ENCODE peak calls at places on chromosome X, in eight cellular contexts. X, W, P, J, R, K, L and H are unnamed samples.
A peak's percentile ranks its signal among the peaks of the same experiment; 100 is the strongest.

GRCh38 chrX:33190016-33190415 is 21.3 kb downstream of the DMD start:
- DNase-seq in K (no peak), R (no peak), J (no peak), X (no peak), L (no peak), W (no peak), P (no peak), H (no peak)

GRCh38 chrX:87392369-87392768 is 125.2 kb upstream of the KLHL4 start:
- DNase-seq in P (no peak), W (no peak), L (no peak), K (no peak), R (peak; percentile 12), J (no peak), X (no peak), H (no peak)

GRCh38 chrX:51860679-51861078 is 32.7 kb upstream of the MAGED1 start:
- DNase-seq in R (peak; percentile 27), X (no peak), K (no peak), L (peak; percentile 25), J (no peak), W (no peak), P (peak; percentile 14), H (peak; percentile 8)

GRCh38 chrX:15866141-15866540 is 11.5 kb upstream of the AP1S2 start:
- DNase-seq in P (no peak), K (no peak), R (no peak), X (no peak), J (no peak), L (no peak), W (no peak), H (no peak)

GRCh38 chrX:15242899-15243555 is 26.9 kb downstream of the ASB9 start:
- DNase-seq in X (no peak), K (no peak), J (peak; percentile 17), P (peak; percentile 40), R (peak; percentile 30), L (peak; percentile 69), W (no peak), H (no peak)

GRCh38 chrX:29792335-29792734 is 423.0 kb upstream of the MAGEB2 start:
- DNase-seq in W (no peak), R (no peak), K (no peak), P (no peak), L (no peak), X (no peak), J (no peak), H (no peak)

GRCh38 chrX:11446331-11446730 is 153.1 kb downstream of the AMELX start:
- DNase-seq in W (no peak), X (no peak), J (no peak), R (no peak), P (no peak), L (no peak), K (no peak), H (no peak)

GRCh38 chrX:11143931-11144678 is 33.0 kb downstream of the HCCS start:
- DNase-seq in X (peak; percentile 26), K (peak; percentile 77), L (peak; percentile 77), W (peak; percentile 67), P (peak; percentile 58), R (peak; percentile 58), J (peak; percentile 42), H (peak; percentile 31)

GRCh38 chrX:153722704-153723350 is 1.4 kb downstream of the BCAP31 start:
- DNase-seq in K (no peak), J (no peak), L (no peak), R (no peak), X (no peak), W (no peak), P (peak; percentile 24), H (no peak)

GRCh38 chrX:52923781-52924241 is 26.7 kb downstream of the FAM156B start:
- DNase-seq in J (peak; percentile 46), W (peak; percentile 44), X (no peak), R (no peak), P (peak; percentile 24), L (peak; percentile 38), K (peak; percentile 70), H (peak; percentile 13)

GRCh38 chrX:53476371-53476770 is 42.2 kb upstream of the HSD17B10 start:
- DNase-seq in P (no peak), R (no peak), J (no peak), W (no peak), X (no peak), K (no peak), L (peak; percentile 11), H (no peak)

GRCh38 chrX:15882704-15883539 is 28.3 kb upstream of the AP1S2 start:
- DNase-seq in K (no peak), L (peak; percentile 0), W (no peak), J (peak; percentile 64), P (no peak), R (no peak), X (no peak), H (no peak)

GRCh38 chrX:78886550-78886949 is 58.6 kb upstream of the P2RY10 start:
- DNase-seq in W (no peak), L (peak; percentile 6), X (no peak), P (no peak), R (no peak), J (peak; percentile 5), K (no peak), H (no peak)

GRCh38 chrX:20265221-20265725 is 1.4 kb downstream of the RPS6KA3 start:
- DNase-seq in X (peak; percentile 17), W (peak; percentile 48), L (peak; percentile 71), K (peak; percentile 83), P (peak; percentile 62), J (no peak), R (peak; percentile 70), H (peak; percentile 61)

GRCh38 chrX:48834383-48834709 is 1.1 kb downstream of the PCSK1N start:
- DNase-seq in L (peak; percentile 15), K (no peak), J (no peak), R (no peak), P (no peak), W (no peak), X (no peak), H (no peak)

GRCh38 chrX:85505801-85506200 is 126.3 kb upstream of the POF1B start:
- DNase-seq in X (no peak), R (no peak), K (no peak), W (no peak), P (no peak), L (no peak), J (no peak), H (no peak)

GRCh38 chrX:68894513-68895338 is 65.9 kb downstream of the EFNB1 start:
- DNase-seq in J (no peak), X (peak; percentile 30), L (no peak), W (peak; percentile 64), R (peak; percentile 17), K (peak; percentile 85), P (peak; percentile 65), H (peak; percentile 48)

GRCh38 chrX:136783159-136783558 is 2.4 kb upstream of the ARHGEF6 start:
- DNase-seq in R (no peak), K (no peak), X (no peak), W (no peak), J (no peak), P (no peak), L (peak; percentile 4), H (no peak)

GRCh38 chrX:136780241-136780640 is 491 bp downstream of the ARHGEF6 start:
- DNase-seq in K (no peak), P (no peak), X (no peak), J (no peak), R (no peak), W (no peak), L (no peak), H (no peak)

GRCh38 chrX:136780738-136781137 is at the start of gene ARHGEF6:
- DNase-seq in W (no peak), K (no peak), L (no peak), R (no peak), J (no peak), X (no peak), P (peak; percentile 38), H (no peak)

GRCh38 chrX:136779346-136779781 is 1.4 kb downstream of the ARHGEF6 start:
- DNase-seq in X (no peak), P (no peak), L (no peak), K (no peak), J (peak; percentile 32), W (no peak), R (no peak), H (no peak)

GRCh38 chrX:136781180-136781797 is 557 bp upstream of the ARHGEF6 start:
- DNase-seq in P (no peak), K (no peak), J (no peak), X (no peak), L (no peak), R (no peak), W (no peak), H (no peak)
- TF ChIP-seq EP300 in P (no peak), K (no peak), J (no peak), X (no peak), L (no peak), R (no peak), W (no peak), H (no peak)

DNA sequence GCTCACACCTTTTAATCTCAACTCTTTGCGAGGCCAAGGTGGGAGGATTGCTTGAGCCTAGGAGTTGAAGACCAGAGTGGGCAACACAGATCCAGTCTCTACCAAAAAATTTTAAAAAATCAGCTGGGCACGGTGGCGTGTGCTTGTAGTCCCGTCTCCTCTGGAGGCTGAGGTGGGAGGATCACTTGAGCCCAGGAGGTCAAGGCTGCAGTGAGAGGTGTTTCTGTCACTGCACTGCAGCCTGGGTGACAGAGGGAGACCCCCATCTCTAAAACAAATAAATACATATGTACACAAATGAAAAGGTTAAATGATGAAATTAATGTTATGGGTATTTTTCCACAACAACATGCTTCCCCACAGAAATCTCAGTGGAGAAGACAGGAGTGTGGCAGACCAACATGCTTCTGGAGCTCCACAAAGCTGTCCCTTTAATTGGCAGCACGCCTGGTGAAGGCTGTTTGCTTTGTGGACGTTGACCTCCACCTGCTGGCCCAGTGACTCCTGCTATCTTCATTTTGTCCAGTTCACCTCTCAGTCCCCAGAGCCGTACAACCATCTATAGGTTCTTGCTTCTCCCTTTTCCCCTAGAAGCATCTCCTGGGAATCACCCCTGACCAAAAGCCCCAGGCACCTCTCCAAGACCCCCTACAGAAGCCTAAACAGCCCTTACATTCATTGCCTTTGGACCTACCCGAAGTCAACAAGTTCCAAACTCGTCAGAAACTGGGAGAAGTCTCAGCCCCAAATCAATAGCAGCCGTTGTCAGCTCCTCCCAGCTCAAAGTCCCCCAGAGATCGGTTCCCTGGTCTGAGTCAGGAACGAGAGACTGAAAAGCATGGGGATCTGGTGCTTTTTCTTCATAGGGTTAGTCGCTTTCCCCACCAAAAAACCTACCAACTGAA is 36.4 kb upstream of the CD99 start:
- DNase-seq in K (no peak), J (no peak), W (peak; percentile 64), R (peak; percentile 8), P (peak; percentile 77), X (no peak), L (peak; percentile 56), H (no peak)
- TF ChIP-seq POLR2A in K (no peak), J (no peak), W (no peak), R (no peak), P (peak; percentile 18), X (no peak), L (no peak), H (no peak)

GRCh38 chrX:115583730-115584004 is 22.7 kb downstream of the PLS3 start:
- DNase-seq in K (no peak), J (no peak), L (no peak), W (no peak), X (no peak), P (no peak), R (no peak), H (no peak)
- H3K4me1 ChIP-seq in K (peaks cover 11% of the 10 kb centered on the region), J (no peaks in the 10 kb centered on the region), L (peaks cover 69% of the 10 kb centered on the region), W (peaks cover 25% of the 10 kb centered on the region), X (no peaks in the 10 kb centered on the region), P (no peaks in the 10 kb centered on the region), R (no peaks in the 10 kb centered on the region), H (peaks cover 1% of the 10 kb centered on the region)

DNA sequence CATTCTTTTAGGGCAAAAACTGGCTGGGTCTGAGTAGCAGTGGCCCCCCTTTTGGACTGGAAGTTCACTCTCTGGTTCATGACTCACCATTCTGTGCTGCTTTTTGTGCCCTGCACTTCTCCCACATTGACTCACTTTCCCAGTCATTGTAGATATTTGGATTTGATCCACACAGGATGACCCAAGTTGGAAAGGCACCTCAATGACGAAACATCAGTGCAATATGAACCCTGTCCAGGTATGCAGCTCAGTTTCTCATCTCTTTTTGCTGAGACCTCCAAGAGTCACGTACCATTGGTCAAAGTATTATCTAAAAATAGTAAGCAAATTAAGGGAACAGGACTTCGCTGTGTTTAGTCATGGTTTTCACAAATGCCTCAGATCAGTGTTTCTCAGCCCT is 92.7 kb downstream of the CBLL2 start:
- DNase-seq in P (no peak), K (no peak), X (no peak), J (no peak), W (no peak), L (peak; percentile 29), R (no peak), H (no peak)
- TF ChIP-seq EP300 in P (no peak), K (no peak), X (no peak), J (no peak), W (no peak), L (no peak), R (no peak), H (no peak)